ENCODE peak calls at places on chromosomes 16 and 17, in five cellular contexts. E is GM23248, B is ascending aorta, O is PC-9, G is GM23338. I is an unnamed sample.
A peak's percentile ranks its signal among the peaks of the same experiment; 100 is the strongest.

GRCh38 chr17:7841622-7842379 is 7.8 kb downstream of the KDM6B start:
- DNase-seq in E (peak; percentile 97), B (peak; percentile 97), O (peak; percentile 91), G (peak; percentile 96), I (peak; percentile 84)

GRCh38 chr17:2259769-2260536 is 43.6 kb downstream of the SMG6 start:
- DNase-seq in E (peak; percentile 69), B (no peak), O (no peak), G (no peak), I (no peak)

GRCh38 chr16:80910434-80910833 is 96.3 kb downstream of the CMC2 start:
- DNase-seq in E (no peak), B (no peak), O (no peak), G (no peak), I (no peak)

GRCh38 chr17:41629826-41630670 is 5.7 kb upstream of the KRT17 start:
- DNase-seq in E (no peak), B (no peak), O (no peak), G (no peak), I (no peak)

GRCh38 chr17:13016881-13017622 is 775 bp downstream of the ELAC2 start:
- DNase-seq in E (peak; percentile 65), B (no peak), O (no peak), G (no peak), I (no peak)

GRCh38 chr16:58222532-58223316 is 24.8 kb upstream of the CSNK2A2 start:
- DNase-seq in E (peak; percentile 49), B (no peak), O (peak; percentile 72), G (no peak), I (no peak)

GRCh38 chr16:14329727-14330363 is 258.7 kb downstream of the MRTFB start:
- DNase-seq in E (no peak), B (no peak), O (no peak), G (no peak), I (no peak)

GRCh38 chr16:27083861-27084261 is 17.1 kb downstream of the C16orf82 start:
- DNase-seq in E (no peak), B (no peak), O (no peak), G (peak; percentile 64), I (no peak)

GRCh38 chr16:65497571-65497970 is 375.7 kb upstream of the CDH11 start:
- DNase-seq in E (no peak), B (no peak), O (no peak), G (no peak), I (no peak)

GRCh38 chr16:30068750-30069574 is 3.4 kb downstream of the ALDOA start:
- DNase-seq in E (peak; percentile 65), B (no peak), O (peak; percentile 65), G (peak; percentile 57), I (no peak)
- H3K27ac ChIP-seq in E (peak overlapping the region; percentile 35), B (peak overlapping the region; percentile 42), O (peak overlapping the region; percentile 48), G (no peak overlapping the region), I (peak overlapping the region; percentile 9)

GRCh38 chr17:62818491-62818890 is 10.4 kb upstream of the MARCHF10 start:
- DNase-seq in E (no peak), B (no peak), O (no peak), G (no peak), I (no peak)
- H3K27ac ChIP-seq in E (no peak overlapping the region), B (no peak overlapping the region), O (no peak overlapping the region), G (no peak overlapping the region), I (no peak overlapping the region)

DNA sequence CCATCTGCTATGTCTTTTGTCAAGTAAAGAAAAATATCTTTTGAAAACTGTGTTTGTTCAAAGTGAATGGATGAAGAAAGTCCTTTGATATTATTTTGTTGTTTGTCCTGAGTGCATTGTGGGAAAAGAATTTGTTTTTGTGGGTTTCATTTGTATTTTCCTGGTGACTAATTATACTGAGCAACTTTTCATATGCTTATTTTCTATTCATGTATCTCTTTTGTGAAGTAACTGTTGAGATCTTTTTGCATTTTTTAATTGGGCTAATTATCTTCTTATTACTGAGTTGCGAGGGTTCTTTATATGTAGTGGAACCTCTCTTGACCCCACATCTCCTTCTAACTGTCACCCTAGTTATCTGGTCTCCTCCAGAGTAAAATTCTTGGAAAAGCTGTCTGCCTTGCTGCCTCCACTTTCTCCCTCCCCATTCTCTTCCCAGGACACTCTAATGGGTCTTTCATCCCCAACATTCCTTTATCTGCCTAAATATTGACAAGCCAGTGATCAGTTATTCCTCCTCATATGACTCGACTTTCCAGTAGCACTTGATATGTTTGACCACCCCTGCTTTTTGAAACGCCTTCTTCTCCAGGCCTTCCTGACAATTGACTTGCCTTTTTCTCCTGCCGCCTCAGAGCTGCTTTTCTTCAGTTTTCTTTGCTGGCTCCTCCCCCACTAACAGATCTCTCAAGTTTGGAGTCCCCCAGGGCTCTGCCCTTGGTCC is 117.6 kb upstream of the HAS3 start:
- DNase-seq in E (no peak), B (no peak), O (no peak), G (peak; percentile 49), I (no peak)
- H3K27ac ChIP-seq in E (no peak overlapping the region), B (no peak overlapping the region), O (no peak overlapping the region), G (peak overlapping the region; percentile 26), I (no peak overlapping the region)

DNA sequence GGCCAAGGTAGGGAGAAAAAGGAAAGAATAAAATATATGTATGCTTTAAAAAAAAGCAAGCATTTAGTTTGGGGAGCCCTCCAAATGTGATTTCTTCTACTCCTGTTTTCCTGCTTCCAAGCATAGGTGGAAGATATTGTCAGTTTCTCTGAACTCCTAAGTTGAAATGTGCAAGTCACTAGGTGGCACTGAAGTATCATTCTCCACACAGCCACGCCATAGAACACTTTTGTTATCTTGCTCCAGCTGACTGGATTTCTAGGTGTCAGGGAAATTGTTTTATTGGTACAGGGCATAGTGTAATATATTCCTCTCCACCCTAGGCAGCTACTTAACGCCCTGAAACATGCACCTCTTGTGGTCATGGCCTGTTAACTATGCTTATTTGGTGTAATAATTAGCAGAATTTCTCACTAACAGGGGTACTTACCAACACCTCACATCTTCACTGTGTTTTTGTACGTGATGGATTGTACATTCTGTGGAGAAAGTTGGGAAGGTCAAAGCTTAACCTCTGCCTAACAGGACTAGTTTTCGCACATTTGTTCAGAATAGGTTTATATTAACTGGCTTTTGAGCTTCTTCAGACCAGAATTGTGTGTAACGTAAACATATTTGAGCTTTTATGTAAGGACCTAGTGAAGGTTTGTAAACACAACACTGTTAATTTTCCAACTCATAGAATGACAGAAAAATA is 69.3 kb downstream of the FTO start:
- DNase-seq in E (peak; percentile 86), B (no peak), O (peak; percentile 34), G (peak; percentile 74), I (no peak)
- H3K27ac ChIP-seq in E (peak overlapping the region; percentile 42), B (no peak overlapping the region), O (no peak overlapping the region), G (no peak overlapping the region), I (no peak overlapping the region)

DNA sequence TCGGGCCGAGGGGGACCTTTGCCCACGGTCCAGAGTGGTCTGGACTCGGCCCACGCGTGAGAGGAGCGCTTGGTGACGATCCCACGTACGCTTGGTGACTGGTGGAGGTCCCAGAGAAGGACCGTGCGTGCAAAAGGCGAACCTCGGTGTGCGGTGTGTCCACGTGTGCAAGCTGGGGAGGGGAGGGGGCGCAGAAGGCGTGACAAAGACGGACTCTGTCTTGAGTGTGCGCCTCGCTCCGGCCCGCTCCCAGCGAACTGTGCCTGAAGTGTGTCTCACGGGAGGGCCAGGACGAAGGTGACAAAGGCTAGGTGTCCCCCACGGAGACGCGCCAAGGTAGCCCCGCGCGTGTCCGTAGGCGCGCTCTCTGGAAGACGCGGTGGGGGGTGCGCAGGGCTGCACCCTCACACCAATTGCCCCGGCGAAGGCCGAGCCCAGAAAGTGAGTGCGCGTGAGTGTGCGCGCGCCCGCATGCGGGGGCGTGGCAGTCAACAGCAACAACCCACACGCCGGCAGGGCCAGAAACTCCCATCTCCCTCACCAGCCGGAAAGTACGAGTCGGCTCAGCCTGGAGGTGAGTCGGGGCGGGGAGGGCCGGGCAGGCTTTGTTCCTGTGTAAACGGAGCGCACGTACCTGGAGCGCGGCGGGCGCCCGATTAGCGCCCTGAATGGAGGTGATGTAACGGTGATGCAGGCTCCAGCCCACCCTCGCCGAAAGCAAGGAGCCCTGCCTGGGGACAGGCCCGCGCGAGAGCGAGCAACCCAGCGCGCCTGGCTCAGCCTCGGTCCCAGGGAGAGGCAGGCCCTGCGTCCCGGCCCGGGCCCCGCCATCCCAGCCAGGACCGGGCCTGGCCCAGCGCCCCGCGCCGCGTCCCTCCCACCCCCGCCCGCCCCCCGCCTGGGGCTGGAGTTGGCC is at the start of gene GPRC5C:
- DNase-seq in E (peak; percentile 50), B (peak; percentile 86), O (peak; percentile 85), G (peak; percentile 88), I (peak; percentile 51)
- H3K27ac ChIP-seq in E (peak within 1 kb of the TSS; percentile 15), B (peak within 1 kb of the TSS; percentile 97), O (peak within 1 kb of the TSS; percentile 94), G (no peak within 1 kb of the TSS), I (peak within 1 kb of the TSS; percentile 38)

DNA sequence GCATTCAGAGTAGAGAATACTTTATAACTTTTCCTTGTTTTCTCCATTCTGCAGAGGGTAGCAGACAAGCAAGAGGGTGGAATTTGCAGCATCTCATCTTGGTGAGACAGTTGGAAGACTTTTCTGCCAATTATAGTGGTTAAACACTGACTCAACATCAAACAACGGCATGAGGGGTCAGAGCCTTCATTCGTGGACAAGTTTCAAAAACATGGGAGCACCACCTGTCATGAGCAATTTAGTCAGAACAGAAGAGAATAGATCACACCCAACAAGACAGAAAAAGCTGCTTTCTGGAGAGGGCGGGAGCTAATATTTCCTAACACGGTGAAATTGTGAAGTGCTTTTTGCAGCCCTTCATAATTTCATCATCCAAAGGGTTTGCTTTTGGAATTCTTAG is 17.9 kb upstream of the ZNF652 start:
- DNase-seq in E (peak; percentile 28), B (no peak), O (no peak), G (no peak), I (no peak)
- H3K27ac ChIP-seq in E (no peak overlapping the region), B (no peak overlapping the region), O (no peak overlapping the region), G (no peak overlapping the region), I (no peak overlapping the region)

GRCh38 chr17:58527306-58527705 is 12.9 kb upstream of the MTMR4 start:
- DNase-seq in E (peak; percentile 16), B (no peak), O (no peak), G (peak; percentile 40), I (peak; percentile 31)
- H3K27ac ChIP-seq in E (no peak overlapping the region), B (peak overlapping the region; percentile 87), O (no peak overlapping the region), G (no peak overlapping the region), I (peak overlapping the region; percentile 96)

GRCh38 chr17:83182620-83183063 is 103.2 kb downstream of the METRNL start:
- DNase-seq in E (peak; percentile 34), B (peak; percentile 67), O (no peak), G (no peak), I (no peak)
- H3K27ac ChIP-seq in E (no peak overlapping the region), B (no peak overlapping the region), O (no peak overlapping the region), G (no peak overlapping the region), I (no peak overlapping the region)

GRCh38 chr16:19086322-19087199 is 19.1 kb downstream of the COQ7 start:
- DNase-seq in E (peak; percentile 92), B (peak; percentile 91), O (peak; percentile 94), G (peak; percentile 92), I (peak; percentile 65)
- H3K27ac ChIP-seq in E (no peak overlapping the region), B (no peak overlapping the region), O (peak overlapping the region; percentile 51), G (no peak overlapping the region), I (peak overlapping the region; percentile 52)

I was measured in substantia nigra.